ENCODE peak calls at places on chromosomes 5 and 9, in nine cellular contexts. P is stimulated activated CD8-positive, alpha-beta memory T cell treated with anti-CD3 and anti-CD28 coated beads, Interleukin-7, amount 100 ng/mL, for 1 hour; J is G401; Y is HCT116; K is CD8-positive, alpha-beta T cell; Z is stimulated activated CD4-positive, alpha-beta T cell treated with anti-CD3 and anti-CD28 coated beads, Interleukin-2, amount 100 ng/mL, for 48 hours; G is NCI-H510A; B is mucosa of gallbladder; M is stimulated activated naive CD8-positive, alpha-beta T cell treated with anti-CD3 and anti-CD28 coated beads, Interleukin-15, amount 100 ng/mL, for 72 hours. R is an unnamed sample.

GRCh38 chr5:81506900-81507588 is 113.1 kb upstream of the ACOT12 start:
- DNase-seq in K (peak; percentile 7), Y (peak; percentile 77), G (peak; percentile 2), M (peak; percentile 29), B (peak; percentile 76), P (no peak), Z (no peak), J (peak; percentile 97), R (peak; percentile 95)

GRCh38 chr9:32525506-32525905 is 490 bp downstream of the RIGI start:
- DNase-seq in G (no peak), K (no peak), Z (no peak), M (no peak), B (no peak), J (peak; percentile 20), P (no peak), Y (no peak), R (peak; percentile 34)

GRCh38 chr5:67361932-67362729 is 165.5 kb upstream of the CD180 start:
- DNase-seq in J (no peak), Z (no peak), Y (no peak), K (no peak), M (no peak), P (no peak), B (no peak), G (no peak), R (no peak)

GRCh38 chr9:76045217-76045616 is 154.7 kb downstream of the PCSK5 start:
- DNase-seq in K (no peak), M (no peak), B (no peak), P (no peak), J (no peak), Y (no peak), G (no peak), Z (no peak), R (no peak)

GRCh38 chr5:137415231-137415681 is 83.9 kb downstream of the SPOCK1 start:
- DNase-seq in G (no peak), P (no peak), B (no peak), Y (no peak), K (no peak), Z (no peak), J (no peak), M (no peak), R (no peak)

GRCh38 chr5:150672884-150673275 is 11.8 kb downstream of the MYOZ3 start:
- DNase-seq in Z (no peak), J (no peak), K (no peak), Y (no peak), G (no peak), P (no peak), M (no peak), B (no peak), R (no peak)

GRCh38 chr5:111366388-111366787 is 142.2 kb downstream of the CAMK4 start:
- DNase-seq in Z (no peak), J (no peak), K (no peak), G (no peak), Y (no peak), M (no peak), P (no peak), B (no peak), R (no peak)

GRCh38 chr9:20980713-20981481 is 50.5 kb downstream of the HACD4 start:
- DNase-seq in J (peak; percentile 72), Y (no peak), B (peak; percentile 22), K (no peak), P (no peak), Z (no peak), M (no peak), G (no peak), R (peak; percentile 87)

GRCh38 chr9:109542922-109543321 is 44.8 kb upstream of the PTPN3 start:
- DNase-seq in G (no peak), P (no peak), Z (no peak), K (no peak), Y (no peak), J (no peak), M (no peak), B (no peak), R (no peak)

GRCh38 chr9:137383453-137384115 is 39.4 kb downstream of the EXD3 start:
- DNase-seq in K (no peak), M (no peak), J (no peak), P (no peak), Y (no peak), Z (no peak), G (peak; percentile 67), B (no peak), R (no peak)

GRCh38 chr5:154418344-154418820 is 27.4 kb upstream of the SAP30L start:
- DNase-seq in M (no peak), J (no peak), G (no peak), B (peak; percentile 20), Y (no peak), P (no peak), Z (no peak), K (no peak), R (no peak)

GRCh38 chr9:131395027-131395744 is 1.3 kb downstream of the PRRC2B start:
- DNase-seq in J (peak; percentile 56), G (no peak), M (peak; percentile 77), K (peak; percentile 58), Z (peak; percentile 56), P (no peak), Y (no peak), B (no peak), R (peak; percentile 23)

GRCh38 chr5:128470663-128471062 is 67.4 kb downstream of the FBN2 start:
- DNase-seq in Y (no peak), G (no peak), J (no peak), P (no peak), B (no peak), K (no peak), Z (no peak), M (no peak), R (no peak)

GRCh38 chr9:91419222-91420191 is 4.1 kb downstream of the NFIL3 start:
- DNase-seq in M (no peak), B (peak; percentile 61), G (no peak), K (no peak), Z (no peak), J (no peak), P (no peak), Y (peak; percentile 90), R (peak; percentile 95)

GRCh38 chr5:61394078-61394701 is 62.1 kb downstream of the ZSWIM6 start:
- DNase-seq in B (no peak), M (no peak), Y (no peak), K (no peak), P (no peak), Z (no peak), G (no peak), J (no peak), R (no peak)

GRCh38 chr5:77560677-77561263 is 68.7 kb upstream of the WDR41 start:
- DNase-seq in K (no peak), Z (no peak), P (no peak), J (peak; percentile 53), Y (peak; percentile 38), B (no peak), G (peak; percentile 0), M (no peak), R (peak; percentile 67)

GRCh38 chr5:179303801-179304200 is 41.5 kb downstream of the ADAMTS2 start:
- DNase-seq in J (no peak), M (no peak), G (no peak), Z (no peak), Y (no peak), P (no peak), K (no peak), B (no peak), R (no peak)

GRCh38 chr9:130240410-130241197 is 25.0 kb upstream of the HMCN2 start:
- DNase-seq in G (peak; percentile 69), B (peak; percentile 75), M (peak; percentile 22), P (no peak), Z (no peak), K (no peak), Y (peak; percentile 53), J (peak; percentile 87), R (peak; percentile 56)

GRCh38 chr5:172638209-172638768 is 2.8 kb upstream of the NEURL1B start:
- DNase-seq in B (no peak), Z (no peak), G (no peak), J (no peak), Y (no peak), M (no peak), P (no peak), K (no peak), R (no peak)

GRCh38 chr5:124858612-124859011 is 112.2 kb upstream of the ZNF608 start:
- DNase-seq in K (no peak), B (no peak), G (no peak), M (no peak), P (no peak), J (no peak), Y (no peak), Z (no peak), R (no peak)

GRCh38 chr5:141040093-141040762 is 10.9 kb upstream of the PCDHB1 start:
- DNase-seq in M (no peak), B (peak; percentile 68), P (no peak), Z (no peak), K (no peak), J (peak; percentile 90), G (peak; percentile 61), Y (peak; percentile 69), R (no peak)

GRCh38 chr9:33867747-33868429 is 50.9 kb downstream of the UBE2R2 start:
- DNase-seq in G (no peak), P (no peak), Z (no peak), B (peak; percentile 23), M (no peak), K (no peak), J (peak; percentile 43), Y (no peak), R (no peak)

GRCh38 chr9:133792721-133793470 is 54.7 kb upstream of the SARDH start:
- DNase-seq in Y (peak; percentile 16), J (peak; percentile 72), K (peak; percentile 19), P (no peak), Z (peak; percentile 32), M (peak; percentile 55), G (no peak), B (peak; percentile 67), R (no peak)

GRCh38 chr5:143972068-143972467 is 160.1 kb downstream of the HMHB1 start:
- DNase-seq in Y (no peak), M (no peak), J (no peak), Z (no peak), B (no peak), K (no peak), G (no peak), P (no peak), R (no peak)

GRCh38 chr5:120734033-120734432 is 269.9 kb downstream of the PRR16 start:
- DNase-seq in J (peak; percentile 89), P (no peak), K (no peak), Z (no peak), B (no peak), G (no peak), Y (no peak), M (no peak), R (no peak)

GRCh38 chr5:122493776-122494518 is 181.9 kb downstream of the SNCAIP start:
- DNase-seq in Y (no peak), B (no peak), P (no peak), Z (no peak), K (no peak), M (no peak), G (no peak), J (no peak), R (no peak)

GRCh38 chr5:121273818-121274433 is 577.8 kb upstream of the FTMT start:
- DNase-seq in B (peak; percentile 19), J (no peak), Z (no peak), G (no peak), Y (peak; percentile 74), P (no peak), M (no peak), K (no peak), R (peak; percentile 51)

GRCh38 chr9:101398930-101399640 is 434 bp downstream of the ZNF189 start:
- DNase-seq in Y (no peak), P (no peak), B (no peak), M (no peak), Z (no peak), G (no peak), K (no peak), J (peak; percentile 28), R (no peak)

GRCh38 chr9:71446499-71447411 is 321.6 kb downstream of the CEMIP2 start:
- DNase-seq in Y (no peak), Z (peak; percentile 31), B (peak; percentile 54), M (peak; percentile 43), J (peak; percentile 83), P (no peak), G (peak; percentile 40), K (no peak), R (no peak)

GRCh38 chr5:121816164-121816563 is 35.5 kb upstream of the FTMT start:
- DNase-seq in Z (no peak), M (no peak), G (no peak), K (no peak), B (no peak), J (no peak), P (no peak), Y (no peak), R (no peak)

GRCh38 chr5:142246263-142246662 is 78.6 kb downstream of the SPRY4 start:
- DNase-seq in Y (no peak), B (peak; percentile 49), J (no peak), P (no peak), Z (no peak), M (no peak), G (no peak), K (no peak), R (no peak)

R was measured in AML-193.